ENCODE peak calls at places on chromosomes 13 and 19, in five cellular contexts. W, C, A, X and F are unnamed samples.
A peak's percentile ranks its signal among the peaks of the same experiment; 100 is the strongest.

GRCh38 chr19:10352764-10353671 is 13.6 kb upstream of the ICAM3 start:
- DNase-seq in W (no peak), C (peak; percentile 50), A (no peak), X (no peak), F (no peak)

GRCh38 chr13:47215741-47216140 is 318.9 kb upstream of the HTR2A start:
- DNase-seq in W (no peak), C (peak; percentile 94), A (no peak), X (no peak), F (no peak)

GRCh38 chr13:97211986-97212385 is 10.1 kb upstream of the MBNL2 start:
- DNase-seq in W (no peak), C (no peak), A (no peak), X (no peak), F (no peak)

GRCh38 chr13:48144413-48145035 is 49.6 kb upstream of the MED4 start:
- DNase-seq in W (peak; percentile 35), C (peak; percentile 74), A (no peak), X (no peak), F (no peak)

GRCh38 chr19:41531438-41532311 is 44.3 kb upstream of the CEACAM21 start:
- DNase-seq in W (peak; percentile 90), C (peak; percentile 92), A (peak; percentile 78), X (peak; percentile 72), F (peak; percentile 64)

GRCh38 chr19:6264077-6264445 is 15.7 kb downstream of the MLLT1 start:
- DNase-seq in W (no peak), C (no peak), A (no peak), X (no peak), F (no peak)

GRCh38 chr19:9735986-9736385 is 32.6 kb downstream of the ZNF846 start:
- DNase-seq in W (no peak), C (no peak), A (no peak), X (no peak), F (no peak)

GRCh38 chr13:111337206-111337605 is 16.8 kb downstream of the TEX29 start:
- DNase-seq in W (no peak), C (peak; percentile 92), A (no peak), X (no peak), F (no peak)

GRCh38 chr19:52935434-52935833 is 12.2 kb upstream of the ZNF888 start:
- DNase-seq in W (no peak), C (peak; percentile 41), A (no peak), X (no peak), F (no peak)

GRCh38 chr19:34217952-34218817 is 36.2 kb upstream of the GARRE1 start:
- DNase-seq in W (no peak), C (peak; percentile 92), A (peak; percentile 41), X (peak; percentile 62), F (no peak)

GRCh38 chr13:24699541-24699940 is 19.3 kb downstream of the ATP12A start:
- DNase-seq in W (no peak), C (no peak), A (no peak), X (no peak), F (no peak)

DNA sequence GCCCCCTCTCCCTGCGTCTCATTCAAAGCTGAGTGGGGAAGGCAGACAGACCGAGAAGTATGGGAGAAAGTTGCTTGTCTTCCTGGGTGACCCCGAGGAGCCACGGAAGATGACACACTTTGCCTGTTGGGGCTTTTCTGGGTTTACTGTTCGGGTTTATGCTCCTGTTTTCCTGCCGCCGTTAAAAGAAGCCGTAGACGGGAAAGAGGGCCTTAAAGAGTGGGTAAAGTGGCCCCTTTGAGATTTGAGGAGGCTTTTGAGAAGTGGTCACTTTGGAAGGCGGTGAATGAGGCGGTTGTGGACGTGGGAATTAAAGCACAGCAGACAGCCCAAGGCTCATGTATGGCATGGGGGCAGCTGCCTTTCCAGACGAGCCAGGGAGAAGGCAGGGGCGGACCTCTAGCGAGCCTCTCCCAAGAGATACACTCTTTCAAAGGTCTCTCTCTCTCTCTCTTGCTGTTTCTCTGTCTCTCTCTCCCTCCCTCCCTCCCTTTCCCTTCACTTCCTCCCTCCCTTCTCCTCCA is 493 bp upstream of the LHFPL6 start:
- DNase-seq in W (no peak), C (peak; percentile 60), A (no peak), X (no peak), F (no peak)
- TF ChIP-seq CTCF in W (no peak), C (no peak), A (no peak), X (no peak), F (no peak)

GRCh38 chr13:102777716-102778115 is 4.1 kb upstream of the TEX30 start:
- DNase-seq in W (no peak), C (no peak), A (no peak), X (no peak), F (no peak)
- TF ChIP-seq CTCF in W (no peak), C (no peak), A (no peak), X (no peak), F (no peak)

DNA sequence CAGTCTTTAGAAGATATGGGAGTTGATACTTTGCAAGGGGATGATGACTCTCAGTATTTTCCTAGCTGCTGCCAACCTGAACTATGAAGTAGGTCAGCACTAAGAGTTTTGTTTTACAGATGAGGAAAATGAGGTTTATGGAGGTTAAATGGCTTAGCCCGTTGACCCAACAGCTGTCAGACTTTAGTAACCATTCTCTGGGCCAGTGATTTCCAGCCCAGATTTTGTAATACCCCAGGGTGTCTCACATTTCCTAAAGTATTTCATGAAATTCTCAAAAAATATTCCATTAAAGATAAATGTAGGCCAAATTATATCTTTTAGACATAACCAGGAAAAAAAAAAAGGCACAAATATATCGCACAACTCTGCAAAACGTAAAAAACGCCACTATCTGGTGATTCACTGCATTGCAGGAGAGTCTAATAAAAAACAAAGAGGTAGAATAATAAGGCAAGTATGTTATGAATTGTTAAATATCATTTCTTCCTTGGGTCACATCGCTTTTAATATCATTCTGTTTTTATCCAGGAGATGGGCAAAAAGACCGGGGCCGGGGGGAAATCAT is 112.5 kb downstream of the DACH1 start:
- DNase-seq in W (no peak), C (no peak), A (no peak), X (no peak), F (no peak)
- TF ChIP-seq CTCF in W (peak; percentile 22), C (peak; percentile 25), A (peak; percentile 12), X (no peak), F (no peak)

GRCh38 chr13:63124863-63125262 is 1709.2 kb upstream of the PCDH20 start:
- DNase-seq in W (peak; percentile 14), C (peak; percentile 52), A (no peak), X (no peak), F (no peak)
- TF ChIP-seq CTCF in W (peak; percentile 80), C (peak; percentile 16), A (peak; percentile 23), X (no peak), F (no peak)

GRCh38 chr19:45959517-45960025 is 14.1 kb downstream of the NOVA2 start:
- DNase-seq in W (no peak), C (no peak), A (no peak), X (no peak), F (no peak)

GRCh38 chr19:45958320-45958719 is 15.3 kb downstream of the NOVA2 start:
- DNase-seq in W (no peak), C (no peak), A (no peak), X (no peak), F (no peak)

GRCh38 chr19:45958763-45959516 is 14.7 kb downstream of the NOVA2 start:
- DNase-seq in W (no peak), C (peak; percentile 48), A (no peak), X (no peak), F (no peak)

GRCh38 chr19:45962021-45962420 is 11.6 kb downstream of the NOVA2 start:
- DNase-seq in W (no peak), C (no peak), A (no peak), X (no peak), F (no peak)

DNA sequence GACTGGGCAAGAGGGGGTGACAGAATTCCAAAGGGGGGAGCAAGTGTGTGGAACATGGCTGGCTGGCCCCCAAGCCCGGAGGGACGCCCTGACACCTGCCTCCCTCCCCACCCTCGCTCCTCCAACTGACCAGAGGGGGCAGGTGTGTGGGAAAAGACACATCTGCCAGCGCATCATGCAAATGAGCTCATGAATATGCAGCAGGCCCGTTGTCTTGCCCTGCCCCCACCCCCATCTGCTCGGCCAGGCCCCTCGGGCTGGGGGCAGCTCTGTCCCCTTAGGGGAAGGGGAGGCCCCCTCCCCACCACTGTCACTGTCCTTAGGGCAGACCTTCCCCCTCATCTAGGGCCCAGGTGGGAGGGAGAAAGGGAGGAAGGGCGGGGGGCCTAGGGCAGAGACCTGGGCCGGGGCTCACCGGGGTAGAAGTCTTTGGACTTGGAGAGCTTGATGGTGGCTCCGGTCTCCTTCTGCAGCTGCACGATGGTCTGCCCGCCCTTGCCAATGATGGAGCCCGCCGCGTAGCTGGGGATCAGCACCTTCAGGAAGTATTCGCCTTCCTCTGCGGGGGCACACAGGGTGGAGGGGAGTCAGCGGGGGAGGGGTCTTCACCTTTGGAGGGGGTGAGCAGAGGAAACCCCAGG is 12.9 kb downstream of the NOVA2 start:
- DNase-seq in W (no peak), C (no peak), A (no peak), X (no peak), F (no peak)
- TF ChIP-seq CTCF in W (peak; percentile 11), C (peak; percentile 4), A (peak; percentile 5), X (no peak), F (no peak)